ENCODE peak calls at places on chromosome 19, in six cellular contexts. One of them, this sample, is unnamed.

GRCh38 chr19:5048727-5049553 is 80.0 kb downstream of the KDM4B start:
- DNase-seq in IMR-90: peak
- DNase-seq in amniotic stem cell: peak
- DNase-seq in ureter: no peak
- DNase-seq in cardiac fibroblast: peak
- DNase-seq in H9: no peak
- DNase-seq in this sample: peak

GRCh38 chr19:10884273-10884672 is 12.9 kb downstream of the CARM1 start:
- DNase-seq in IMR-90: peak
- DNase-seq in amniotic stem cell: peak
- DNase-seq in ureter: no peak
- DNase-seq in cardiac fibroblast: peak
- DNase-seq in H9: no peak
- DNase-seq in this sample: no peak

GRCh38 chr19:1132625-1133383 is 29.0 kb downstream of the GPX4 start:
- DNase-seq in IMR-90: no peak
- DNase-seq in amniotic stem cell: no peak
- DNase-seq in ureter: no peak
- DNase-seq in cardiac fibroblast: peak
- DNase-seq in H9: no peak
- DNase-seq in this sample: no peak

GRCh38 chr19:10418281-10419199 is 1.8 kb upstream of the PDE4A start:
- DNase-seq in IMR-90: no peak
- DNase-seq in amniotic stem cell: no peak
- DNase-seq in ureter: no peak
- DNase-seq in cardiac fibroblast: no peak
- DNase-seq in H9: peak
- DNase-seq in this sample: no peak

GRCh38 chr19:8681345-8682021 is 17.1 kb downstream of the ACTL9 start:
- DNase-seq in IMR-90: no peak
- DNase-seq in amniotic stem cell: no peak
- DNase-seq in ureter: no peak
- DNase-seq in cardiac fibroblast: no peak
- DNase-seq in H9: no peak
- DNase-seq in this sample: no peak

GRCh38 chr19:49546825-49547565 is 19.2 kb downstream of the RCN3 start:
- DNase-seq in IMR-90: peak
- DNase-seq in amniotic stem cell: peak
- DNase-seq in ureter: peak
- DNase-seq in cardiac fibroblast: peak
- DNase-seq in H9: peak
- DNase-seq in this sample: peak

GRCh38 chr19:2548966-2549365 is 73.0 kb downstream of the GADD45B start:
- DNase-seq in IMR-90: no peak
- DNase-seq in amniotic stem cell: no peak
- DNase-seq in ureter: no peak
- DNase-seq in cardiac fibroblast: no peak
- DNase-seq in H9: no peak
- DNase-seq in this sample: no peak

GRCh38 chr19:3120611-3121231 is 15.1 kb upstream of the GNA15 start:
- DNase-seq in IMR-90: no peak
- DNase-seq in amniotic stem cell: no peak
- DNase-seq in ureter: no peak
- DNase-seq in cardiac fibroblast: no peak
- DNase-seq in H9: no peak
- DNase-seq in this sample: no peak

GRCh38 chr19:42152285-42152684 is 20.0 kb upstream of the POU2F2 start:
- DNase-seq in IMR-90: no peak
- DNase-seq in amniotic stem cell: no peak
- DNase-seq in ureter: no peak
- DNase-seq in cardiac fibroblast: no peak
- DNase-seq in H9: no peak
- DNase-seq in this sample: no peak

GRCh38 chr19:2149980-2150793 is 1.2 kb downstream of the AP3D1 start:
- DNase-seq in IMR-90: peak
- DNase-seq in amniotic stem cell: no peak
- DNase-seq in ureter: no peak
- DNase-seq in cardiac fibroblast: peak
- DNase-seq in H9: no peak
- DNase-seq in this sample: no peak

GRCh38 chr19:1223018-1223855 is 14.6 kb downstream of the CBARP start:
- DNase-seq in IMR-90: peak
- DNase-seq in amniotic stem cell: no peak
- DNase-seq in ureter: no peak
- DNase-seq in cardiac fibroblast: peak
- DNase-seq in H9: peak
- DNase-seq in this sample: no peak

GRCh38 chr19:5306531-5306930 is 34.1 kb downstream of the PTPRS start:
- DNase-seq in IMR-90: no peak
- DNase-seq in amniotic stem cell: no peak
- DNase-seq in ureter: no peak
- DNase-seq in cardiac fibroblast: no peak
- DNase-seq in H9: no peak
- DNase-seq in this sample: no peak

GRCh38 chr19:22427587-22428298 is 5.6 kb upstream of the ZNF98 start:
- DNase-seq in IMR-90: no peak
- DNase-seq in amniotic stem cell: no peak
- DNase-seq in ureter: no peak
- DNase-seq in cardiac fibroblast: no peak
- DNase-seq in H9: no peak
- DNase-seq in this sample: no peak

GRCh38 chr19:30160996-30161655 is 211.1 kb upstream of the ZNF536 start:
- DNase-seq in IMR-90: no peak
- DNase-seq in amniotic stem cell: no peak
- DNase-seq in ureter: no peak
- DNase-seq in cardiac fibroblast: no peak
- DNase-seq in H9: no peak
- DNase-seq in this sample: no peak

This sample was measured in pulmonary artery endothelial cell.